ENCODE peak calls at places on chromosomes 3 and 15, in six cellular contexts. Z is thoracic aorta, B is upper lobe of left lung, I is lower lobe of right lung, W is RWPE2, Q is astrocyte. H is an unnamed sample.

GRCh38 chr3:31793821-31794220 is 187.2 kb downstream of the OSBPL10 start:
- DNase-seq in Z (no peak), B (no peak), I (no peak), W (no peak), Q (no peak), H (no peak)

GRCh38 chr3:141506071-141506470 is 19.2 kb downstream of the RASA2 start:
- DNase-seq in Z (no peak), B (no peak), I (no peak), W (no peak), Q (no peak), H (no peak)

GRCh38 chr15:58229297-58229768 is 91.2 kb downstream of the AQP9 start:
- DNase-seq in Z (no peak), B (no peak), I (no peak), W (no peak), Q (peak), H (peak)

GRCh38 chr15:91196768-91197167 is 96.7 kb downstream of the SV2B start:
- DNase-seq in Z (no peak), B (no peak), I (no peak), W (no peak), Q (no peak), H (no peak)

GRCh38 chr3:194166682-194167479 is 30.9 kb downstream of the HES1 start:
- DNase-seq in Z (no peak), B (no peak), I (no peak), W (no peak), Q (peak), H (no peak)

GRCh38 chr3:13192471-13193213 is 119.4 kb upstream of the IQSEC1 start:
- DNase-seq in Z (no peak), B (no peak), I (no peak), W (no peak), Q (no peak), H (no peak)

GRCh38 chr3:128133273-128133883 is 9.8 kb upstream of the RUVBL1 start:
- DNase-seq in Z (no peak), B (no peak), I (no peak), W (no peak), Q (peak), H (peak)

GRCh38 chr3:129919806-129920205 is 26.3 kb upstream of the TMCC1 start:
- DNase-seq in Z (no peak), B (no peak), I (no peak), W (no peak), Q (no peak), H (no peak)

GRCh38 chr15:80152896-80153876 is at the start of gene FAH:
- DNase-seq in Z (no peak), B (no peak), I (no peak), W (peak), Q (peak), H (peak)

GRCh38 chr3:25468866-25469319 is 40.8 kb downstream of the RARB start:
- DNase-seq in Z (no peak), B (peak), I (no peak), W (no peak), Q (peak), H (peak)

GRCh38 chr3:173733029-173733652 is 335.6 kb downstream of the NLGN1 start:
- DNase-seq in Z (no peak), B (no peak), I (no peak), W (no peak), Q (no peak), H (peak)

GRCh38 chr3:72041531-72041930 is 256.6 kb upstream of the PROK2 start:
- DNase-seq in Z (no peak), B (no peak), I (no peak), W (no peak), Q (no peak), H (peak)

GRCh38 chr15:94175420-94175819 is 55.9 kb upstream of the MCTP2 start:
- DNase-seq in Z (no peak), B (no peak), I (no peak), W (no peak), Q (no peak), H (no peak)

GRCh38 chr3:63278171-63278999 is at the start of gene SYNPR:
- DNase-seq in Z (no peak), B (peak), I (no peak), W (no peak), Q (no peak), H (no peak)

GRCh38 chr3:28349397-28350000 is 875 bp upstream of the AZI2 start:
- DNase-seq in Z (no peak), B (no peak), I (no peak), W (no peak), Q (peak), H (no peak)

GRCh38 chr15:66644815-66645345 is 57.2 kb upstream of the SMAD6 start:
- DNase-seq in Z (no peak), B (no peak), I (no peak), W (no peak), Q (peak), H (no peak)

GRCh38 chr3:172357850-172358754 is 90.2 kb downstream of the GHSR start:
- DNase-seq in Z (no peak), B (no peak), I (no peak), W (no peak), Q (peak), H (peak)

GRCh38 chr3:81395739-81396138 is 365.7 kb downstream of the GBE1 start:
- DNase-seq in Z (no peak), B (no peak), I (no peak), W (no peak), Q (no peak), H (peak)

GRCh38 chr3:21645121-21645897 is 105.7 kb downstream of the ZNF385D start:
- DNase-seq in Z (peak), B (no peak), I (no peak), W (no peak), Q (peak), H (peak)

GRCh38 chr15:80967451-80967850 is 22.2 kb downstream of the MESD start:
- DNase-seq in Z (no peak), B (no peak), I (no peak), W (no peak), Q (peak), H (peak)

GRCh38 chr3:67788396-67788795 is 134.0 kb upstream of the SUCLG2 start:
- DNase-seq in Z (no peak), B (no peak), I (no peak), W (no peak), Q (no peak), H (no peak)

GRCh38 chr3:155676252-155676981 is 68.5 kb downstream of the PLCH1 start:
- DNase-seq in Z (no peak), B (no peak), I (no peak), W (no peak), Q (peak), H (peak)

GRCh38 chr3:38000242-38000916 is 9.8 kb downstream of the VILL start:
- DNase-seq in Z (no peak), B (no peak), I (no peak), W (peak), Q (no peak), H (no peak)

GRCh38 chr3:19147905-19148767 is at the start of gene KCNH8:
- DNase-seq in Z (no peak), B (peak), I (no peak), W (no peak), Q (no peak), H (no peak)

GRCh38 chr3:24264011-24264410 is 230.6 kb downstream of the THRB start:
- DNase-seq in Z (no peak), B (no peak), I (no peak), W (no peak), Q (no peak), H (no peak)

GRCh38 chr3:39264053-39264452 is 15.8 kb downstream of the CX3CR1 start:
- DNase-seq in Z (no peak), B (no peak), I (no peak), W (no peak), Q (no peak), H (no peak)

GRCh38 chr15:62928996-62929350 is 113.6 kb upstream of the TPM1 start:
- DNase-seq in Z (no peak), B (no peak), I (no peak), W (peak), Q (no peak), H (no peak)

GRCh38 chr3:69065318-69065964 is 13.3 kb upstream of the TMF1 start:
- DNase-seq in Z (no peak), B (no peak), I (no peak), W (no peak), Q (no peak), H (no peak)

GRCh38 chr3:143327388-143327787 is 207.8 kb downstream of the CHST2 start:
- DNase-seq in Z (no peak), B (no peak), I (no peak), W (no peak), Q (no peak), H (no peak)

GRCh38 chr3:73874596-73874995 is 249.9 kb upstream of the PDZRN3 start:
- DNase-seq in Z (no peak), B (no peak), I (no peak), W (no peak), Q (no peak), H (no peak)

GRCh38 chr3:136595862-136596697 is 156.1 kb downstream of the STAG1 start:
- DNase-seq in Z (no peak), B (no peak), I (no peak), W (no peak), Q (no peak), H (no peak)

GRCh38 chr3:14829811-14830210 is 11.0 kb downstream of the FGD5 start:
- DNase-seq in Z (no peak), B (no peak), I (no peak), W (no peak), Q (no peak), H (no peak)

GRCh38 chr15:56732135-56732880 is 1.0 kb downstream of the ZNF280D start:
- DNase-seq in Z (no peak), B (no peak), I (no peak), W (no peak), Q (peak), H (peak)

GRCh38 chr3:53195602-53196574 is 34.9 kb downstream of the PRKCD start:
- DNase-seq in Z (no peak), B (peak), I (peak), W (no peak), Q (no peak), H (peak)

GRCh38 chr3:126256256-126256655 is 75.9 kb upstream of the ALDH1L1 start:
- DNase-seq in Z (no peak), B (peak), I (no peak), W (no peak), Q (no peak), H (no peak)

GRCh38 chr3:197545111-197545510 is 10.7 kb downstream of the BDH1 start:
- DNase-seq in Z (no peak), B (no peak), I (no peak), W (no peak), Q (no peak), H (no peak)

GRCh38 chr3:106204160-106204868 is 335.5 kb upstream of the CBLB start:
- DNase-seq in Z (no peak), B (no peak), I (no peak), W (no peak), Q (peak), H (no peak)

GRCh38 chr15:101269479-101270223 is 7.6 kb downstream of the SELENOS start:
- DNase-seq in Z (no peak), B (no peak), I (no peak), W (no peak), Q (no peak), H (no peak)

DNA sequence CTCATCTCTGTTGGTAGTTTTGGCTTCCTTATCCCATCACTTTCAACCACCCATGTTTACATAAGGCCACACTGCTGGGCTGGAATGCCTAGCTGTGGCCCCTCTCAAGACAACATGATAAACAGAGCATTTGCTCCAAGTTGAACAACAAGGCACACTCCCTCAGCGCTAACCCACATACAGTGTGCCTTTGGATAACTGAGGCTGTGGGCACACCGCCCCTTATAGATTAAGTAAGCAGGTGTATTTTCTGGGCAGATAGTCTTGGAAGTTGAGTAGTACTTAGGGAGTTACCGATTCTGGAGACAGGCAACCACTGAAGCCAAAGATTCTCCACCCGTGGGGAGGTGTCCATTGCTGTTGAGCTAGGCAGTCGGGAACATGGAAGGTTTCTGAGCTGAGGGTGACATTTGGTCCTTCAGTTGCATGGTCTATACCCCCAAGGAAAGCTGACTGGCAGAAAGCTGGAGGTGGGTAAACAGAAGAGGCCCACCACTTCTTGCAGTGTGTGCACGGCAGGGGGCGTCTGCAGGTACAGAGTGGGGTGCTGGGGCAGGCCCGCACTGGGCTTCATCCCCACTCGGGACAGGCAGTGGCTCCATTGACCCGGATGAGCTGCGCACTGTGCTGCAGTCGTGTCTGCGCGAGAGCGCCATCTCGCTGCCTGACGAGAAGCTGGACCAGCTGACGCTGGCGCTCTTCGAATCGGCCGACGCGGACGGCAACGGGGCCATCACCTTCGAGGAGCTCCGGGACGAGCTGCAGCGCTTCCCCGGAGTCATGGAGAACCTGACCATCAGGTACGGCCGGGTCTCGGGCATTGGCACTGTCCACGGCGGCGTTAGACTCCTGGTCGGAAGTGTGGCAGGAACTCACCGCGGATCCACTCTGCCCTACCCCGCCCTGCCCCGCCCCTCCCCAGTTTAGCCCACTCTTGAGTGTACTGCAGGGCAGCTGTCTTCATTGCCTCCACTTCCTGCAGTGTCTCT is 16.8 kb downstream of the NOX5 start:
- DNase-seq in Z (no peak), B (peak), I (peak), W (no peak), Q (peak), H (peak)
- H3K4me3 ChIP-seq in Z (peak), B (peak), I (peak), W (no peak), Q (peak), H (peak)

GRCh38 chr3:122857019-122857418 is 62.1 kb downstream of the SLC49A4 start:
- DNase-seq in Z (no peak), B (no peak), I (no peak), W (no peak), Q (peak), H (peak)

GRCh38 chr3:122859021-122859805 is 64.3 kb downstream of the SLC49A4 start:
- DNase-seq in Z (no peak), B (no peak), I (no peak), W (no peak), Q (no peak), H (no peak)

DNA sequence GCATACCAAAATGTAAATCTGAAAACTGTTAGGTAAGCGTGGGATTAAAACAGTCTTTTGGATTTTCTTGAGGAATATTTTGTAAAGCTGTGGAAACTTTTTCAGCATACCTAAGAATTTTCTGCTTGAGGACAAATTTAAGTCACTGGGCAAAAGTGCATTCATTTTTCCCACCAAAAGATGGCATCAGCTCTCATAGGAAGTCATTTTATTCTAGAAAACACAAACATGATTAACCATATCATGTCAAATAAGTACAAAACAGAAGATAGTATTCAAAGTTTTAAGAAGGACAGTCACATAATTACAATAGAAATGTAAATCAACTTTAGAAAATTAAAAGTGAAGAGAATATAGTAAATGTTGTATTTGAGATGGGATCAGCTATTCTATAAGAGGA is 63.5 kb downstream of the SLC49A4 start:
- DNase-seq in Z (no peak), B (no peak), I (no peak), W (no peak), Q (no peak), H (peak)
- TF ChIP-seq CTCF in Z (no peak), B (no peak), I (no peak), W (peak), Q (peak), H (peak)

GRCh38 chr3:160553829-160554228 is 11.5 kb downstream of the KPNA4 start:
- DNase-seq in Z (no peak), B (no peak), I (no peak), W (no peak), Q (no peak), H (no peak)
- H3K4me3 ChIP-seq in Z (no peak), B (no peak), I (no peak), W (no peak), Q (no peak), H (no peak)

DNA sequence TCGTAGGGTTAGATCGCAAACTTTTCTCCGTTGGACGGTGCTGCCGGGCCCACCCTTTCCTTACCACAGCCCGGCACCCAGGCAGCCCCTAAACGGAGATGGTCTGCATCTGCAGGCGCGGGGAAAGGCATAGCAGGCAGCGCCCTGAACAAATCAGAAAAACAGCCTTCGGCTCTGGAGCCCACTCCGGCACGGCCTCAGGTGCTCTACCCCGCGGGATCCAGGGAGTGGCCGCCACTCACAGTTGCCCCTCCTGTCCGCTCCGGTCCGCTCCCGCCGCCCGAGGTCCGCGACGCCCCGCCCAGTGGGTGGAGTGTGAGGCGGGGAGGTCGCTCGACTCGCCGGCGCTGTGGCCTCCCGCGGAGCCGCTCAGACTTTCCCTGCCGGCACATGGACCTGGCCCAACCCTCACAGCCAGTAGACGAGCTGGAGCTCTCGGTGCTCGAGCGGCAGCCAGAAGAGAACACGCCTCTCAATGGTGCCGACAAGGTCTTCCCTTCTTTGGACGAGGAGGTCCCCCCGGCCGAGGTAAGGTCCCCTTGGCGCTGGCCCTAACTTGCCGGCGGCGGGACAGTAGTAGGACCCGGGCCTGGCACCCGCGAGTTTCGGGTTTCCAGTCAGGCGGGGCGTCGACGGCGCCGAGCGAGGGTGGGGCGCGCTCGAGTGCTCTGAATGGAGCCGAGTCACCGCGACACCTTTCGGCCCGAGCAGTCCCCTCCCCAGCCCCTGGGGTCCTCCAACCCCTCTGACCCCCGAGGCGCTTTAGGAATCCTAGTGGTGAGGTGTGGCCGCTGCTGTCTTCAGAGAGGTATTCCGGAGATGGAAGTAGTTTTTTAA is at the start of gene C3orf52:
- DNase-seq in Z (no peak), B (peak), I (peak), W (peak), Q (peak), H (peak)
- TF ChIP-seq CTCF in Z (no peak), B (no peak), I (no peak), W (no peak), Q (no peak), H (peak)

GRCh38 chr3:23161896-23162570 is 41.1 kb upstream of the UBE2E2 start:
- DNase-seq in Z (no peak), B (no peak), I (no peak), W (no peak), Q (peak), H (no peak)
- H3K4me3 ChIP-seq in Z (no peak), B (no peak), I (no peak), W (no peak), Q (no peak), H (no peak)